ENCODE peak calls at places on chromosomes 16 and 17, in six cellular contexts. X is astrocyte of the spinal cord; J is stimulated activated CD8-positive, alpha-beta memory T cell treated with anti-CD3 and anti-CD28 coated beads, Interleukin-15, amount 100 ng/mL, for 1 hour; G is non-pigmented ciliary epithelial cell; E is uterus; U is CD4-positive, alpha-beta T cell. M is an unnamed sample.

GRCh38 chr17:28643979-28644781 is 778 bp downstream of the BLTP2 start:
- DNase-seq in G (no peak), J (no peak), U (peak), X (peak), E (no peak), M (no peak)

GRCh38 chr17:39939588-39940419 is 12.3 kb downstream of the LRRC3C start:
- DNase-seq in J (no peak), X (peak), E (peak), U (peak), G (peak), M (no peak)

GRCh38 chr17:47949197-47949759 is 7.9 kb downstream of the PNPO start:
- DNase-seq in G (peak), E (peak), U (peak), J (peak), X (peak), M (peak)

GRCh38 chr17:40026816-40027613 is 11.8 kb downstream of the CSF3 start:
- DNase-seq in E (peak), G (no peak), J (peak), X (peak), U (peak), M (peak)

GRCh38 chr16:27769561-27770222 is 219.7 kb downstream of the KATNIP start:
- DNase-seq in U (no peak), J (no peak), X (peak), G (peak), E (no peak), M (no peak)

GRCh38 chr17:17535957-17536356 is 39.8 kb upstream of the RASD1 start:
- DNase-seq in E (no peak), G (no peak), X (peak), J (no peak), U (no peak), M (peak)

GRCh38 chr17:66737524-66737923 is 97.4 kb upstream of the CACNG5 start:
- DNase-seq in J (no peak), X (peak), E (no peak), G (no peak), U (no peak), M (peak)

GRCh38 chr17:1645207-1646171 is at the start of gene SCARF1:
- DNase-seq in G (no peak), E (peak), U (no peak), J (no peak), X (no peak), M (no peak)

GRCh38 chr16:89409161-89409711 is 81.1 kb downstream of the ANKRD11 start:
- DNase-seq in G (no peak), E (no peak), X (no peak), U (peak), J (peak), M (no peak)

GRCh38 chr16:77288222-77288621 is 89.0 kb downstream of the SYCE1L start:
- DNase-seq in J (no peak), E (no peak), G (peak), U (no peak), X (peak), M (no peak)

GRCh38 chr16:69935278-69935711 is 15.8 kb upstream of the CLEC18A start:
- DNase-seq in U (no peak), E (no peak), J (no peak), X (no peak), G (no peak), M (peak)

GRCh38 chr16:27952811-27953210 is 110.7 kb downstream of the GSG1L start:
- DNase-seq in E (no peak), U (no peak), J (no peak), G (no peak), X (no peak), M (no peak)

GRCh38 chr16:22225060-22225459 is 19.0 kb downstream of the EEF2K start:
- DNase-seq in X (no peak), J (no peak), G (no peak), U (no peak), E (peak), M (no peak)

GRCh38 chr17:4770632-4771031 is 1.1 kb upstream of the TM4SF5 start:
- DNase-seq in X (no peak), U (no peak), J (no peak), G (no peak), E (no peak), M (no peak)

GRCh38 chr17:78343433-78344201 is 16.3 kb downstream of the SOCS3 start:
- DNase-seq in U (peak), J (peak), X (no peak), E (no peak), G (no peak), M (no peak)

GRCh38 chr16:9042943-9043680 is 48.3 kb upstream of the HAPSTR1 start:
- DNase-seq in E (no peak), J (no peak), X (peak), G (peak), U (no peak), M (no peak)

GRCh38 chr16:67677712-67678111 is 11.1 kb downstream of the C16orf86 start:
- DNase-seq in U (no peak), E (no peak), J (no peak), X (no peak), G (no peak), M (no peak)

GRCh38 chr16:676565-677297 is 1.3 kb downstream of the RHBDL1 start:
- DNase-seq in J (no peak), X (no peak), G (no peak), E (no peak), U (peak), M (no peak)

GRCh38 chr16:73365010-73365409 is 317.1 kb upstream of the ZFHX3 start:
- DNase-seq in E (no peak), J (no peak), U (no peak), G (peak), X (no peak), M (no peak)

GRCh38 chr17:16425202-16425601 is 9.8 kb downstream of the TRPV2 start:
- DNase-seq in J (no peak), U (no peak), E (no peak), G (no peak), X (no peak), M (no peak)

GRCh38 chr17:38982858-38983746 is 15.9 kb upstream of the FBXO47 start:
- DNase-seq in J (no peak), G (no peak), U (peak), X (peak), E (peak), M (no peak)

GRCh38 chr17:82006468-82007227 is 16.0 kb downstream of the CENPX start:
- DNase-seq in G (no peak), E (peak), U (no peak), J (no peak), X (peak), M (no peak)

GRCh38 chr16:48687421-48688038 is 77.5 kb upstream of the N4BP1 start:
- DNase-seq in G (peak), J (no peak), X (peak), U (no peak), E (peak), M (no peak)

GRCh38 chr17:18248300-18248731 is 10.2 kb downstream of the FLII start:
- DNase-seq in G (no peak), E (peak), X (peak), U (peak), J (peak), M (peak)